ENCODE peak calls at places on chromosomes 11 and 22, in six cellular contexts. One of them, this sample, is unnamed.

GRCh38 chr22:37032535-37033460 is 13.3 kb downstream of the MPST start:
- DNase-seq in HCT116: no peak
- DNase-seq in spleen: no peak
- DNase-seq in endothelial cell: no peak
- DNase-seq in thoracic aorta: no peak
- DNase-seq in stomach: peak
- DNase-seq in this sample: peak

GRCh38 chr11:73186294-73186850 is 31.7 kb upstream of the P2RY2 start:
- DNase-seq in HCT116: no peak
- DNase-seq in spleen: no peak
- DNase-seq in endothelial cell: no peak
- DNase-seq in thoracic aorta: no peak
- DNase-seq in stomach: no peak
- DNase-seq in this sample: no peak

GRCh38 chr11:57321996-57322880 is 2.5 kb downstream of the TNKS1BP1 start:
- DNase-seq in HCT116: peak
- DNase-seq in spleen: no peak
- DNase-seq in endothelial cell: peak
- DNase-seq in thoracic aorta: peak
- DNase-seq in stomach: peak
- DNase-seq in this sample: peak

GRCh38 chr11:96055706-96056387 is 131.9 kb upstream of the MTMR2 start:
- DNase-seq in HCT116: no peak
- DNase-seq in spleen: no peak
- DNase-seq in endothelial cell: no peak
- DNase-seq in thoracic aorta: no peak
- DNase-seq in stomach: no peak
- DNase-seq in this sample: peak

GRCh38 chr22:38110863-38111852 is 674 bp upstream of the BAIAP2L2 start:
- DNase-seq in HCT116: no peak
- DNase-seq in spleen: no peak
- DNase-seq in endothelial cell: no peak
- DNase-seq in thoracic aorta: no peak
- DNase-seq in stomach: peak
- DNase-seq in this sample: peak

GRCh38 chr11:102983491-102983890 is 28.0 kb upstream of the MMP13 start:
- DNase-seq in HCT116: no peak
- DNase-seq in spleen: no peak
- DNase-seq in endothelial cell: no peak
- DNase-seq in thoracic aorta: no peak
- DNase-seq in stomach: no peak
- DNase-seq in this sample: no peak

GRCh38 chr11:116991491-116991890 is 106.7 kb downstream of the SIK3 start:
- DNase-seq in HCT116: no peak
- DNase-seq in spleen: no peak
- DNase-seq in endothelial cell: no peak
- DNase-seq in thoracic aorta: no peak
- DNase-seq in stomach: no peak
- DNase-seq in this sample: no peak

GRCh38 chr22:47322854-47323253 is 560.4 kb downstream of the TBC1D22A start:
- DNase-seq in HCT116: no peak
- DNase-seq in spleen: no peak
- DNase-seq in endothelial cell: no peak
- DNase-seq in thoracic aorta: no peak
- DNase-seq in stomach: no peak
- DNase-seq in this sample: peak

GRCh38 chr22:42921301-42921700 is 64.2 kb upstream of the ARFGAP3 start:
- DNase-seq in HCT116: no peak
- DNase-seq in spleen: peak
- DNase-seq in endothelial cell: no peak
- DNase-seq in thoracic aorta: no peak
- DNase-seq in stomach: no peak
- DNase-seq in this sample: no peak

GRCh38 chr11:44112083-44112865 is 16.8 kb downstream of the EXT2 start:
- DNase-seq in HCT116: no peak
- DNase-seq in spleen: no peak
- DNase-seq in endothelial cell: no peak
- DNase-seq in thoracic aorta: no peak
- DNase-seq in stomach: no peak
- DNase-seq in this sample: no peak

GRCh38 chr22:45878901-45879551 is 97.9 kb downstream of the WNT7B start:
- DNase-seq in HCT116: no peak
- DNase-seq in spleen: peak
- DNase-seq in endothelial cell: no peak
- DNase-seq in thoracic aorta: no peak
- DNase-seq in stomach: no peak
- DNase-seq in this sample: no peak

GRCh38 chr11:101862410-101863233 is 52.2 kb upstream of the CEP126 start:
- DNase-seq in HCT116: peak
- DNase-seq in spleen: no peak
- DNase-seq in endothelial cell: peak
- DNase-seq in thoracic aorta: no peak
- DNase-seq in stomach: no peak
- DNase-seq in this sample: peak

GRCh38 chr11:35390737-35391682 is 28.3 kb downstream of the SLC1A2 start:
- DNase-seq in HCT116: no peak
- DNase-seq in spleen: no peak
- DNase-seq in endothelial cell: no peak
- DNase-seq in thoracic aorta: no peak
- DNase-seq in stomach: peak
- DNase-seq in this sample: peak

GRCh38 chr11:100861221-100861620 is 174.1 kb downstream of the ARHGAP42 start:
- DNase-seq in HCT116: no peak
- DNase-seq in spleen: no peak
- DNase-seq in endothelial cell: no peak
- DNase-seq in thoracic aorta: no peak
- DNase-seq in stomach: peak
- DNase-seq in this sample: peak

GRCh38 chr11:120333801-120334200 is 2.4 kb upstream of the ARHGEF12 start:
- DNase-seq in HCT116: no peak
- DNase-seq in spleen: no peak
- DNase-seq in endothelial cell: no peak
- DNase-seq in thoracic aorta: no peak
- DNase-seq in stomach: no peak
- DNase-seq in this sample: no peak

GRCh38 chr11:126511475-126512115 is 156.1 kb downstream of the ST3GAL4 start:
- DNase-seq in HCT116: no peak
- DNase-seq in spleen: peak
- DNase-seq in endothelial cell: no peak
- DNase-seq in thoracic aorta: no peak
- DNase-seq in stomach: no peak
- DNase-seq in this sample: no peak

GRCh38 chr22:19443544-19444211 is 3.8 kb downstream of the C22orf39 start:
- DNase-seq in HCT116: no peak
- DNase-seq in spleen: no peak
- DNase-seq in endothelial cell: no peak
- DNase-seq in thoracic aorta: no peak
- DNase-seq in stomach: no peak
- DNase-seq in this sample: no peak

GRCh38 chr11:104127828-104128227 is 36.1 kb downstream of the PDGFD start:
- DNase-seq in HCT116: no peak
- DNase-seq in spleen: no peak
- DNase-seq in endothelial cell: no peak
- DNase-seq in thoracic aorta: no peak
- DNase-seq in stomach: no peak
- DNase-seq in this sample: no peak

DNA sequence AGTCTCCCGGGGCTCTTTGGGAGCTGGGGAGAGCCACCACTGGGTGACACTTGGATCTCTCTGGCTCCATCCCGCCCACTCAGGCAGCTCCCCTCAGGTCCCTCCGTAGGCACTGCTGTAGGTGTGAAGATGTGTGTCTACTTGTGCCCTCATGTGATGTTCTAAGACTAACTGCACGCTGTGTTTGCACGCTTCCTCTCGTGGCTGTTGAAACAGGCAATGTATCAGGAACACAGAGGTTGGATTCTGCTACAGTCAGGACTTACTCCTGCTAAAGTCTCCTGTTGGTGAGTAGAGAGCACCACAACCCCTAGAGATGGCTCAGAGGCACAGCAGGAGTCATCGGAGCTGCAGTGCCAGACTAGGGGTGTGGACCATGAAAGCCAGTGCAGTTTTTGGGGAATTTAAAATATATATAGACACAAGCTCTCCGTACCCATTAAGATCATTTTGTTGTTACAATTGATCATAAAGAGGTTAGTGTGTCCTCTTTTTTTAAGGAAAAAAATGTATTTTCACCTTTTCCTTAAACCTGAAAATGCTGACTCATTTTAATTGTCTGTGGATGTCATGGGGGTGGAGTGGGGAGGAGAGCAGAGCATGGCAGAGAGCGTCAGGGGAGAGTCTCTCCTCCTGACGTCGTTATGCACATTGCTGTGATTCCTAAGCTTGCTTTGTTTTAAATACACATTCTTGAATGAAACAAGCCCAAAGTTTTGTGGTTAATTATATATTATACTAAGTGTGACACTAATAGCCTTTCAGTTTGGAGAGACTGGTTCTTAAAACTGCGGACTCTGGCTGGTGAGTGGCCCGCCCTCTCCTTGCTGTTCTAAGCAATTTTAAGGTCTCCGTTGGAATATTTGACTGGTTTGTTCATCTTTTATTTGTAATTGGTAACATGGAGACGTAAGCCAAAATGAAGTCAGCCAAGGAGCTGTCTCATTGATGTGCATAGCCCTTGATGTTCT is 16.2 kb upstream of the CTTN start:
- DNase-seq in HCT116: no peak
- DNase-seq in spleen: no peak
- DNase-seq in endothelial cell: no peak
- DNase-seq in thoracic aorta: no peak
- DNase-seq in stomach: no peak
- DNase-seq in this sample: no peak
- TF ChIP-seq CTCF in HCT116: no peak
- TF ChIP-seq CTCF in spleen: no peak
- TF ChIP-seq CTCF in endothelial cell: no peak
- TF ChIP-seq CTCF in thoracic aorta: no peak
- TF ChIP-seq CTCF in stomach: no peak
- TF ChIP-seq CTCF in this sample: no peak

DNA sequence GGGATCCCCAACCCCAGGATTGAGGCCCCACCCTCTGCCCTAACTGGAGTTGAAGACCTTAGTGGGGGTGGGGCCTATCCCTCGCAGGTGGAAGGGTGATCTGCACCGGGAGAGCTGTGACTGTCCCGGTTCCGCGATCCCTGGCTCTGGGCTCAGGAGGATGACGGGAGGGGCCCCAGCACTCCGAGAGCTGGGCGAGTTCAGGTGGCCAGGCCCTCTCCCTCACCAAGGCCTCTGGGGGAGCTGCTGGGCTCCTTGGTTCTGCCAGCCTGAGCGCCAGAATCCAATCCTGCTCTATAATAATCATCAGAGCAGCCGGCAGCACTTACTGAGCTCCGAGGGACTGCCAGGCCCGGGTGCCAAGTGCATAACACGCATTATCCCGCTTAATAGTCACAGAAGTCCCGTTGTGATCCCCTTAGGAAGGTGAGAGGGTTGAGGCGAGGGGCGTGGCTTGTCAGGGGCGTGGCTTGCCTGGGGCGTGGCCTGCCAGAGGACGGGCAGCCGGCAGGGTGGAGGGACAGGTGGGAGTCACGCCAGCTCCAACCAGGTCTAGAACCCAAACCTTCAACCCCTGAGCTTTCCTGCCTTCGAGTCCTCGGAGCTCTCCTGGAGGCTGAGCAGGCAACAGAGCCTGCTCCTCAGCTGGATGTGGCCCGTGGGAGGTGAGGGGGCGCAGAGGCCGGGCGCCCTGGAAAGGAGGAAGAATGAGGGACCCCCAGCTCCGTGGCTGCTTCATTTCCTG is 7.2 kb upstream of the SYT7 start:
- DNase-seq in HCT116: peak
- DNase-seq in spleen: peak
- DNase-seq in endothelial cell: peak
- DNase-seq in thoracic aorta: no peak
- DNase-seq in stomach: peak
- DNase-seq in this sample: peak
- TF ChIP-seq CTCF in HCT116: no peak
- TF ChIP-seq CTCF in spleen: no peak
- TF ChIP-seq CTCF in endothelial cell: no peak
- TF ChIP-seq CTCF in thoracic aorta: peak
- TF ChIP-seq CTCF in stomach: no peak
- TF ChIP-seq CTCF in this sample: no peak

GRCh38 chr11:77506857-77507256 is 33.0 kb upstream of the PAK1 start:
- DNase-seq in HCT116: peak
- DNase-seq in spleen: no peak
- DNase-seq in endothelial cell: no peak
- DNase-seq in thoracic aorta: no peak
- DNase-seq in stomach: no peak
- DNase-seq in this sample: peak

GRCh38 chr11:77505956-77506355 is 32.1 kb upstream of the PAK1 start:
- DNase-seq in HCT116: no peak
- DNase-seq in spleen: no peak
- DNase-seq in endothelial cell: no peak
- DNase-seq in thoracic aorta: no peak
- DNase-seq in stomach: no peak
- DNase-seq in this sample: no peak

GRCh38 chr11:77510095-77510494 is 36.2 kb upstream of the PAK1 start:
- DNase-seq in HCT116: no peak
- DNase-seq in spleen: no peak
- DNase-seq in endothelial cell: no peak
- DNase-seq in thoracic aorta: no peak
- DNase-seq in stomach: no peak
- DNase-seq in this sample: no peak

GRCh38 chr11:77512092-77512491 is 38.2 kb upstream of the PAK1 start:
- DNase-seq in HCT116: no peak
- DNase-seq in spleen: no peak
- DNase-seq in endothelial cell: no peak
- DNase-seq in thoracic aorta: no peak
- DNase-seq in stomach: no peak
- DNase-seq in this sample: no peak

DNA sequence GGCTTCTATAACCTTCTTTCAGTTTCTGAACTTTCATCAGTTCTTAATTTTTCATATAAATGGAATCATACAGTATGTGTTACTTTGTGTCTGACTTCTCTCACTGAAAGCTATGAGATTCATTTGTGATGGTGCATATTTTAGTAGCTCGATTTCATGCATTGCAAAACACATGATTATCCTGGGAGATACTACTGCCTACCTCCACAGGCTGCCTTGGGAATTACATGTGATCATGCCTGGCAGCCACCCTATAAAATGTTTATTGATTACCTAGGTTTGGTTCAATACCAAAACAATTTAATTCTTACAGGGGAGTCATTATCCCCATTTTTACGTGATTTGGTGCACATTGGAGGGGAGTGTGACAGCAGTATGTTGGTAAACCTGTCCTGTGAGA is 34.1 kb upstream of the PAK1 start:
- DNase-seq in HCT116: no peak
- DNase-seq in spleen: no peak
- DNase-seq in endothelial cell: no peak
- DNase-seq in thoracic aorta: no peak
- DNase-seq in stomach: no peak
- DNase-seq in this sample: no peak
- TF ChIP-seq CTCF in HCT116: no peak
- TF ChIP-seq CTCF in spleen: no peak
- TF ChIP-seq CTCF in endothelial cell: no peak
- TF ChIP-seq CTCF in thoracic aorta: no peak
- TF ChIP-seq CTCF in stomach: no peak
- TF ChIP-seq CTCF in this sample: no peak

DNA sequence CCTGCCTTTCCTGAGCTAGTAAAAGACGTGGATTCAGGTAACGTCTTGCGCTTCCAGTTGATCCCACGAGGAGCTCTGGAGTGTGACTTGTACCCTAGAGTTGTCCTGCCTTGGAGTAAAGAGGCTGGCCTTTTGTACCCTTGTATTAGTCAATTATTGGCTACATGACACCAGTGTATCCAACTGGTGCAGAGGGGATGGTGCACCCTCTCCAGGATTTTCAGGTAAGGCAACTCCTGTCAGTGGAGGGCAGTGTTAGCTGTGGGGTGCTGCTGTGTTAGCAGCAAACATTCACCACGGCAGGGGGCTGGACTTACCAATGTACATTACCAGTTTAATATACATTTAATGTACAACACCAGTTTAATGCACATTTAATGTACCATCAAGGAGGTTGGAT is 233.5 kb downstream of the MIAT start:
- DNase-seq in HCT116: peak
- DNase-seq in spleen: no peak
- DNase-seq in endothelial cell: no peak
- DNase-seq in thoracic aorta: no peak
- DNase-seq in stomach: no peak
- DNase-seq in this sample: peak
- TF ChIP-seq CTCF in HCT116: peak
- TF ChIP-seq CTCF in spleen: no peak
- TF ChIP-seq CTCF in endothelial cell: no peak
- TF ChIP-seq CTCF in thoracic aorta: no peak
- TF ChIP-seq CTCF in stomach: no peak
- TF ChIP-seq CTCF in this sample: no peak